ENCODE peak calls at places on chromosome 6, in five cellular contexts. W, Z, F, J and V are unnamed samples.

GRCh38 chr6:144485531-144485930 is 200.4 kb downstream of the UTRN start:
- DNase-seq in W (no peak), Z (no peak), F (no peak), J (no peak), V (no peak)

GRCh38 chr6:163300838-163301237 is 113.7 kb upstream of the QKI start:
- DNase-seq in W (no peak), Z (no peak), F (no peak), J (no peak), V (no peak)

GRCh38 chr6:44779130-44779826 is 391.8 kb downstream of the CDC5L start:
- DNase-seq in W (no peak), Z (peak), F (no peak), J (no peak), V (no peak)

GRCh38 chr6:75748743-75749538 is at the start of gene MYO6:
- DNase-seq in W (peak), Z (no peak), F (peak), J (no peak), V (peak)

GRCh38 chr6:161111256-161111655 is 119.7 kb downstream of the MAP3K4 start:
- DNase-seq in W (no peak), Z (no peak), F (no peak), J (no peak), V (no peak)

GRCh38 chr6:160254467-160255312 is 3.9 kb downstream of the SLC22A2 start:
- DNase-seq in W (peak), Z (no peak), F (no peak), J (no peak), V (no peak)

GRCh38 chr6:147117580-147117979 is 86.6 kb upstream of the STXBP5 start:
- DNase-seq in W (no peak), Z (no peak), F (no peak), J (no peak), V (no peak)

GRCh38 chr6:20564269-20564668 is 30.0 kb downstream of the CDKAL1 start:
- DNase-seq in W (no peak), Z (no peak), F (no peak), J (peak), V (no peak)

GRCh38 chr6:111361648-111362047 is 121.4 kb downstream of the REV3L start:
- DNase-seq in W (peak), Z (no peak), F (peak), J (peak), V (peak)

GRCh38 chr6:71187136-71187535 is 101.5 kb upstream of the OGFRL1 start:
- DNase-seq in W (no peak), Z (no peak), F (no peak), J (no peak), V (no peak)

GRCh38 chr6:71194730-71195129 is 93.9 kb upstream of the OGFRL1 start:
- DNase-seq in W (no peak), Z (no peak), F (no peak), J (no peak), V (no peak)

GRCh38 chr6:71190809-71191208 is 97.8 kb upstream of the OGFRL1 start:
- DNase-seq in W (peak), Z (no peak), F (peak), J (no peak), V (no peak)
- TF ChIP-seq SIN3A in W (no peak), Z (no peak), F (no peak), J (no peak), V (no peak)

DNA sequence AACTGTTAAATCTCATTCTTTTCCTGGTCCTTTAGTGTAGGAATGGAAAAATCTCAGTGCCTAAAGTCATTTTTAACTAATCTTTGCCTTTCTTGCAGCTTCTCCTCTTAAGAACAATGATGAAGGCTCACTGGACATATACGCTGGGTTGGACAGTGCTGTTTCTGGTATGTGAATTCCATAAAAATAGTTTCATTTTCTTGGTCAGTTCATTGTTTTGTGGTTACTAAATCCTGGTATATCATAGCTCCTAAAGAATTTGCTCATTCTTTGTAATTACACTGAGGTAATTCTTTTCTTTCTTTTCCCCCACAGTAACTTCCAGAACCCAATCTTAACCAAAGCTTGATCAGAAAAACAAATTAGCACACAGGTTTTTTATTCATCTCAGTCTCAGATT is 23.4 kb downstream of the CASP8AP2 start:
- DNase-seq in W (no peak), Z (no peak), F (no peak), J (no peak), V (no peak)
- TF ChIP-seq SIN3A in W (no peak), Z (no peak), F (no peak), J (no peak), V (no peak)

GRCh38 chr6:89264296-89264695 is 47.1 kb upstream of the GABRR1 start:
- DNase-seq in W (no peak), Z (no peak), F (no peak), J (no peak), V (no peak)

GRCh38 chr6:89268776-89269175 is 46.3 kb downstream of the GABRR2 start:
- DNase-seq in W (no peak), Z (no peak), F (no peak), J (no peak), V (no peak)

GRCh38 chr6:89270951-89271721 is 44.0 kb downstream of the GABRR2 start:
- DNase-seq in W (no peak), Z (peak), F (no peak), J (no peak), V (no peak)

GRCh38 chr6:89269981-89270380 is 45.1 kb downstream of the GABRR2 start:
- DNase-seq in W (no peak), Z (no peak), F (no peak), J (no peak), V (no peak)

DNA sequence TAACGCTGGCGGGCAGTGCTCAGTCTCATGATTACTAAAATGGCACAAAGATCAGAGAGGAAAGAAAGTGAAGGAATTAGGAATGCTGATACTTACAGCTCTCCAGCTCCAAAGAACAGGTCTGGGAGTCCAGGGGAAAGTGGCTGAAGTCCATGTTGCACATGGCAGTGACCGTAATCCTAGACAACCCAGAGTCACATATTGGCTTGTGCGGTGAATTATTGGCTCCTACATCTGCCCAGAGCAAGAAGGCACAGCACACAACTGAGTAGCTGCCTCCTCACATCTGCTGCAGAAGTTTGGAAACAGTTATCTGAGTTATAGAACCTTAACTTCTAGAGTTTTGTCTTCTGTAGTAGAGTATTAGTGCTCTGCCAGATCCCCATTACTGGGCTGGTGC is 47.2 kb downstream of the GABRR2 start:
- DNase-seq in W (no peak), Z (no peak), F (no peak), J (no peak), V (no peak)
- TF ChIP-seq SIN3A in W (no peak), Z (no peak), F (no peak), J (no peak), V (no peak)

DNA sequence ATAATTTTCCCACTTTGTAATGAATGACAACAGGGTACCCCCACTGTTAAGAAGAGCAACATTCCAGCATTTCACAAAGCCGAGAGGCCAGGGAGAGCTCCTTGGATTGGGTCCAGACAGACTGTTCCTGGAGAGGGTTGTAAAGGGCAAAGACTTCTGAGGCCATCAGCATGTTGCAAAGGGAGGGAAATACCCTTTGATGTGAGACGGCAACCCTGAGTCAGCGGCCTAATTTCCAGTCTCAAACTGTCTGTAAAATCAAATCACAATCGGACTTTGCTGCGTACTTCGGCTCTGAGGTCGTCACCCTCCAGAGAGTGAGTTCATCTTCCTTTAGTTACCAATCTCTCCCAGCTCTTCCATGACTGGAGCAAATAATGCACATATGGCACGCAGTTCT is 101.0 kb upstream of the DTNBP1 start:
- DNase-seq in W (peak), Z (no peak), F (no peak), J (peak), V (no peak)
- TF ChIP-seq SIN3A in W (no peak), Z (no peak), F (no peak), J (no peak), V (no peak)